ENCODE peak calls at places on chromosomes 11 and 22, in four cellular contexts. H is iPS DF 6.9, D is endothelial cell, F is astrocyte. W is an unnamed sample.

GRCh38 chr11:2194877-2195755 is 23.5 kb upstream of the TH start:
- DNase-seq in H (no peak), D (peak), F (no peak), W (peak)

GRCh38 chr11:57332694-57333440 is 2.8 kb downstream of the SSRP1 start:
- DNase-seq in H (no peak), D (no peak), F (no peak), W (no peak)

GRCh38 chr11:74685905-74686304 is 45.3 kb downstream of the CHRDL2 start:
- DNase-seq in H (no peak), D (no peak), F (no peak), W (no peak)

GRCh38 chr11:102202972-102203371 is 92.7 kb downstream of the YAP1 start:
- DNase-seq in H (no peak), D (no peak), F (no peak), W (no peak)

GRCh38 chr22:39680486-39680885 is 109.9 kb downstream of the CACNA1I start:
- DNase-seq in H (no peak), D (no peak), F (no peak), W (no peak)

GRCh38 chr22:49208768-49209252 is 618.9 kb downstream of the BRD1 start:
- DNase-seq in H (no peak), D (peak), F (no peak), W (no peak)

GRCh38 chr11:20647976-20648565 is 21.3 kb upstream of the NELL1 start:
- DNase-seq in H (no peak), D (peak), F (peak), W (peak)

GRCh38 chr11:49995559-49995958 is 13.2 kb upstream of the OR4C12 start:
- DNase-seq in H (peak), D (peak), F (peak), W (peak)

GRCh38 chr11:3195251-3196160 is 23.1 kb downstream of the MRGPRG start:
- DNase-seq in H (no peak), D (no peak), F (no peak), W (no peak)

GRCh38 chr22:42721045-42721434 is 370 bp upstream of the A4GALT start:
- DNase-seq in H (no peak), D (no peak), F (no peak), W (no peak)

GRCh38 chr11:58524232-58525036 is 16.5 kb upstream of the OR5B21 start:
- DNase-seq in H (peak), D (peak), F (peak), W (peak)

GRCh38 chr11:121478895-121479281 is 26.1 kb upstream of the SORL1-AS1 start:
- DNase-seq in H (no peak), D (peak), F (no peak), W (no peak)

GRCh38 chr11:8025816-8026215 is 38.7 kb downstream of the EIF3F start:
- DNase-seq in H (no peak), D (no peak), F (peak), W (peak)

W was measured in H54.